ENCODE peak calls at places on chromosomes 7 and 10, in nine cellular contexts. I is tibial artery, E is thoracic aorta, A is AG08396, W is IMR-90, N is PC-9, Q is H7, J is head of caudate nucleus, Z is AG09309. C is an unnamed sample.

GRCh38 chr7:28830831-28831230 is 127.3 kb downstream of the TRIL start:
- DNase-seq in I (no peak), W (no peak), E (no peak), Z (no peak), A (no peak), Q (no peak), J (no peak), N (no peak), C (no peak)

GRCh38 chr7:158816995-158817394 is 12.3 kb downstream of the ESYT2 start:
- DNase-seq in A (no peak), Q (peak), N (peak), I (no peak), J (no peak), W (no peak), E (no peak), Z (no peak), C (no peak)

GRCh38 chr10:95336702-95337101 is 45.9 kb upstream of the PDLIM1 start:
- DNase-seq in E (no peak), I (no peak), Z (no peak), A (no peak), W (no peak), N (no peak), Q (no peak), J (no peak), C (no peak)

GRCh38 chr7:90766814-90767564 is 170.9 kb downstream of the CDK14 start:
- DNase-seq in I (peak), J (peak), N (no peak), A (peak), W (peak), Q (no peak), E (no peak), Z (no peak), C (peak)

GRCh38 chr10:109737626-109738025 is 185.7 kb downstream of the XPNPEP1 start:
- DNase-seq in E (no peak), Z (no peak), N (no peak), I (no peak), Q (no peak), J (no peak), W (no peak), A (no peak), C (no peak)

GRCh38 chr7:32155712-32156111 is 85.5 kb upstream of the PDE1C start:
- DNase-seq in W (peak), Z (no peak), N (no peak), I (no peak), A (no peak), E (no peak), Q (no peak), J (no peak), C (no peak)

GRCh38 chr7:30559566-30559965 is 35.1 kb upstream of the GARS1 start:
- DNase-seq in W (no peak), I (no peak), A (no peak), Q (no peak), J (no peak), E (no peak), N (no peak), Z (no peak), C (no peak)

GRCh38 chr10:122515588-122516231 is 44.8 kb upstream of the DMBT1 start:
- DNase-seq in Q (no peak), I (no peak), A (no peak), Z (no peak), J (no peak), E (no peak), N (no peak), W (peak), C (no peak)

GRCh38 chr10:62451606-62451965 is 77.4 kb downstream of the ZNF365 start:
- DNase-seq in Z (no peak), N (no peak), W (no peak), E (no peak), A (no peak), Q (no peak), I (no peak), J (no peak), C (no peak)